ENCODE peak calls at places on chromosomes 1 and 21, in seven cellular contexts. M is HEK293T, N is MV-4-11, E is iris pigment epithelial cell, X is NCI-H1436 treated with DMSO at 0.1 percent for 48 hours, F is RPMI7951, L is T-helper 1 cell. J is an unnamed sample.

GRCh38 chr1:60078182-60078581 is 4.6 kb upstream of the C1orf87 start:
- DNase-seq in M (no peak), N (no peak), E (no peak), X (no peak), F (no peak), L (no peak), J (no peak)

GRCh38 chr1:15598436-15598835 is 13.6 kb upstream of the AGMAT start:
- DNase-seq in M (no peak), N (no peak), E (no peak), X (no peak), F (no peak), L (no peak), J (no peak)

GRCh38 chr1:237799762-237800474 is 90.8 kb downstream of the ZP4 start:
- DNase-seq in M (peak), N (peak), E (peak), X (peak), F (peak), L (peak), J (peak)

GRCh38 chr1:61157420-61157987 is 75.1 kb downstream of the NFIA start:
- DNase-seq in M (no peak), N (peak), E (peak), X (no peak), F (peak), L (peak), J (peak)

GRCh38 chr1:33302325-33302724 is 18.6 kb downstream of the A3GALT2 start:
- DNase-seq in M (no peak), N (peak), E (no peak), X (no peak), F (no peak), L (peak), J (no peak)

GRCh38 chr1:235225299-235225698 is 64.2 kb upstream of the RBM34 start:
- DNase-seq in M (no peak), N (no peak), E (no peak), X (no peak), F (no peak), L (no peak), J (no peak)

GRCh38 chr1:58815069-58815679 is 31.3 kb upstream of the JUN start:
- DNase-seq in M (peak), N (peak), E (peak), X (no peak), F (peak), L (peak), J (peak)

GRCh38 chr21:31332525-31332924 is 11.5 kb downstream of the TIAM1 start:
- DNase-seq in M (no peak), N (no peak), E (no peak), X (no peak), F (no peak), L (no peak), J (no peak)

GRCh38 chr1:24323281-24323680 is 4.1 kb downstream of the GRHL3 start:
- DNase-seq in M (no peak), N (no peak), E (no peak), X (no peak), F (no peak), L (no peak), J (no peak)

GRCh38 chr1:169312084-169312954 is 55.3 kb downstream of the NME7 start:
- DNase-seq in M (peak), N (peak), E (peak), X (no peak), F (peak), L (peak), J (peak)

J was measured in AML-193.